ENCODE peak calls at places on chromosome 19, in seven cellular contexts. One of them, this sample, is unnamed.

GRCh38 chr19:30556230-30556711 is 184.1 kb downstream of the ZNF536 start:
- DNase-seq in heart left ventricle: no peak
- DNase-seq in stomach: no peak
- DNase-seq in hepatocyte: no peak
- DNase-seq in fibroblast of lung: no peak
- DNase-seq in SK-N-MC: no peak
- DNase-seq in epithelial cell of esophagus: no peak
- DNase-seq in this sample: no peak

GRCh38 chr19:1445185-1445931 is 4.6 kb upstream of the APC2 start:
- DNase-seq in stomach: peak
- DNase-seq in hepatocyte: peak
- DNase-seq in fibroblast of lung: peak
- DNase-seq in SK-N-MC: no peak
- DNase-seq in epithelial cell of esophagus: peak
- DNase-seq in heart left ventricle: peak
- DNase-seq in this sample: peak

GRCh38 chr19:46495789-46496099 is at the start of gene PNMA8B:
- DNase-seq in stomach: no peak
- DNase-seq in epithelial cell of esophagus: peak
- DNase-seq in SK-N-MC: no peak
- DNase-seq in fibroblast of lung: peak
- DNase-seq in hepatocyte: peak
- DNase-seq in heart left ventricle: peak
- DNase-seq in this sample: peak

GRCh38 chr19:46015080-46015960 is 7.5 kb downstream of the PGLYRP1 start:
- DNase-seq in heart left ventricle: peak
- DNase-seq in epithelial cell of esophagus: peak
- DNase-seq in fibroblast of lung: peak
- DNase-seq in stomach: peak
- DNase-seq in SK-N-MC: no peak
- DNase-seq in hepatocyte: peak
- DNase-seq in this sample: peak

GRCh38 chr19:33840783-33841182 is 44.1 kb downstream of the KCTD15 start:
- DNase-seq in fibroblast of lung: no peak
- DNase-seq in stomach: no peak
- DNase-seq in hepatocyte: no peak
- DNase-seq in SK-N-MC: no peak
- DNase-seq in heart left ventricle: no peak
- DNase-seq in epithelial cell of esophagus: no peak
- DNase-seq in this sample: no peak

GRCh38 chr19:18220632-18221275 is 5.5 kb downstream of the PDE4C start:
- DNase-seq in stomach: no peak
- DNase-seq in epithelial cell of esophagus: no peak
- DNase-seq in heart left ventricle: no peak
- DNase-seq in fibroblast of lung: no peak
- DNase-seq in hepatocyte: peak
- DNase-seq in SK-N-MC: no peak
- DNase-seq in this sample: no peak

GRCh38 chr19:46783670-46784069 is 4.7 kb downstream of the SLC1A5 start:
- DNase-seq in epithelial cell of esophagus: no peak
- DNase-seq in heart left ventricle: no peak
- DNase-seq in stomach: no peak
- DNase-seq in fibroblast of lung: no peak
- DNase-seq in hepatocyte: no peak
- DNase-seq in SK-N-MC: no peak
- DNase-seq in this sample: no peak

GRCh38 chr19:16375936-16376185 is 51.2 kb downstream of the KLF2 start:
- DNase-seq in stomach: no peak
- DNase-seq in hepatocyte: no peak
- DNase-seq in SK-N-MC: no peak
- DNase-seq in epithelial cell of esophagus: no peak
- DNase-seq in fibroblast of lung: no peak
- DNase-seq in heart left ventricle: no peak
- DNase-seq in this sample: no peak

GRCh38 chr19:35718345-35719041 is 690 bp downstream of the KMT2B start:
- DNase-seq in SK-N-MC: no peak
- DNase-seq in hepatocyte: peak
- DNase-seq in fibroblast of lung: no peak
- DNase-seq in epithelial cell of esophagus: peak
- DNase-seq in stomach: peak
- DNase-seq in heart left ventricle: peak
- DNase-seq in this sample: no peak

GRCh38 chr19:8251025-8251472 is 41.9 kb downstream of the CERS4 start:
- DNase-seq in SK-N-MC: no peak
- DNase-seq in fibroblast of lung: peak
- DNase-seq in hepatocyte: peak
- DNase-seq in epithelial cell of esophagus: no peak
- DNase-seq in stomach: peak
- DNase-seq in heart left ventricle: peak
- DNase-seq in this sample: peak

GRCh38 chr19:9128171-9128570 is 1.4 kb upstream of the OR7G3 start:
- DNase-seq in fibroblast of lung: no peak
- DNase-seq in SK-N-MC: no peak
- DNase-seq in epithelial cell of esophagus: peak
- DNase-seq in hepatocyte: no peak
- DNase-seq in heart left ventricle: no peak
- DNase-seq in stomach: no peak
- DNase-seq in this sample: no peak

GRCh38 chr19:5711713-5712161 is 8.2 kb downstream of the LONP1 start:
- DNase-seq in epithelial cell of esophagus: no peak
- DNase-seq in SK-N-MC: no peak
- DNase-seq in heart left ventricle: no peak
- DNase-seq in stomach: no peak
- DNase-seq in fibroblast of lung: no peak
- DNase-seq in hepatocyte: no peak
- DNase-seq in this sample: no peak

GRCh38 chr19:41479757-41480191 is 36.8 kb downstream of the ERICH4 start:
- DNase-seq in stomach: no peak
- DNase-seq in hepatocyte: no peak
- DNase-seq in SK-N-MC: no peak
- DNase-seq in epithelial cell of esophagus: peak
- DNase-seq in heart left ventricle: peak
- DNase-seq in fibroblast of lung: no peak
- DNase-seq in this sample: no peak

GRCh38 chr19:41969772-41970458 is 10.8 kb upstream of the RABAC1 start:
- DNase-seq in stomach: no peak
- DNase-seq in SK-N-MC: no peak
- DNase-seq in fibroblast of lung: no peak
- DNase-seq in heart left ventricle: no peak
- DNase-seq in hepatocyte: no peak
- DNase-seq in epithelial cell of esophagus: no peak
- DNase-seq in this sample: no peak

GRCh38 chr19:48632692-48633147 is 4.5 kb downstream of the DBP start:
- DNase-seq in SK-N-MC: no peak
- DNase-seq in stomach: no peak
- DNase-seq in fibroblast of lung: no peak
- DNase-seq in hepatocyte: peak
- DNase-seq in epithelial cell of esophagus: peak
- DNase-seq in heart left ventricle: no peak
- DNase-seq in this sample: no peak

GRCh38 chr19:49497047-49497789 is 984 bp downstream of the RPS11 start:
- DNase-seq in fibroblast of lung: peak
- DNase-seq in heart left ventricle: peak
- DNase-seq in stomach: peak
- DNase-seq in SK-N-MC: no peak
- DNase-seq in hepatocyte: peak
- DNase-seq in epithelial cell of esophagus: peak
- DNase-seq in this sample: peak

GRCh38 chr19:18408053-18408476 is 10.6 kb upstream of the LRRC25 start:
- DNase-seq in epithelial cell of esophagus: no peak
- DNase-seq in stomach: peak
- DNase-seq in SK-N-MC: no peak
- DNase-seq in fibroblast of lung: no peak
- DNase-seq in heart left ventricle: peak
- DNase-seq in hepatocyte: no peak
- DNase-seq in this sample: no peak

GRCh38 chr19:623974-624373 is 9.4 kb downstream of the POLRMT start:
- DNase-seq in hepatocyte: no peak
- DNase-seq in epithelial cell of esophagus: no peak
- DNase-seq in SK-N-MC: no peak
- DNase-seq in stomach: no peak
- DNase-seq in heart left ventricle: no peak
- DNase-seq in fibroblast of lung: peak
- DNase-seq in this sample: no peak

GRCh38 chr19:2477732-2478191 is 1.8 kb downstream of the GADD45B start:
- DNase-seq in SK-N-MC: no peak
- DNase-seq in epithelial cell of esophagus: peak
- DNase-seq in hepatocyte: peak
- DNase-seq in heart left ventricle: no peak
- DNase-seq in fibroblast of lung: peak
- DNase-seq in stomach: no peak
- DNase-seq in this sample: peak
- H3K4me3 ChIP-seq in SK-N-MC: peak
- H3K4me3 ChIP-seq in epithelial cell of esophagus: peak
- H3K4me3 ChIP-seq in hepatocyte: peak
- H3K4me3 ChIP-seq in heart left ventricle: peak
- H3K4me3 ChIP-seq in fibroblast of lung: peak
- H3K4me3 ChIP-seq in stomach: peak
- H3K4me3 ChIP-seq in this sample: peak

GRCh38 chr19:3732108-3732507 is 23.9 kb downstream of the TJP3 start:
- DNase-seq in stomach: no peak
- DNase-seq in epithelial cell of esophagus: no peak
- DNase-seq in fibroblast of lung: no peak
- DNase-seq in heart left ventricle: no peak
- DNase-seq in SK-N-MC: no peak
- DNase-seq in hepatocyte: no peak
- DNase-seq in this sample: no peak

GRCh38 chr19:3734310-3734600 is 26.1 kb downstream of the TJP3 start:
- DNase-seq in stomach: no peak
- DNase-seq in fibroblast of lung: no peak
- DNase-seq in SK-N-MC: no peak
- DNase-seq in hepatocyte: no peak
- DNase-seq in epithelial cell of esophagus: no peak
- DNase-seq in heart left ventricle: no peak
- DNase-seq in this sample: no peak

GRCh38 chr19:3725640-3726310 is 17.6 kb downstream of the TJP3 start:
- DNase-seq in heart left ventricle: no peak
- DNase-seq in stomach: peak
- DNase-seq in fibroblast of lung: no peak
- DNase-seq in SK-N-MC: no peak
- DNase-seq in hepatocyte: peak
- DNase-seq in epithelial cell of esophagus: peak
- DNase-seq in this sample: no peak

GRCh38 chr19:3733549-3734309 is 25.5 kb downstream of the TJP3 start:
- DNase-seq in stomach: no peak
- DNase-seq in fibroblast of lung: no peak
- DNase-seq in epithelial cell of esophagus: no peak
- DNase-seq in heart left ventricle: no peak
- DNase-seq in hepatocyte: no peak
- DNase-seq in SK-N-MC: no peak
- DNase-seq in this sample: no peak

GRCh38 chr19:3730457-3730958 is 22.3 kb downstream of the TJP3 start:
- DNase-seq in heart left ventricle: no peak
- DNase-seq in epithelial cell of esophagus: no peak
- DNase-seq in hepatocyte: no peak
- DNase-seq in SK-N-MC: no peak
- DNase-seq in stomach: no peak
- DNase-seq in fibroblast of lung: no peak
- DNase-seq in this sample: no peak
- H3K4me3 ChIP-seq in heart left ventricle: no peak
- H3K4me3 ChIP-seq in epithelial cell of esophagus: no peak
- H3K4me3 ChIP-seq in hepatocyte: no peak
- H3K4me3 ChIP-seq in SK-N-MC: no peak
- H3K4me3 ChIP-seq in stomach: no peak
- H3K4me3 ChIP-seq in fibroblast of lung: no peak
- H3K4me3 ChIP-seq in this sample: no peak

DNA sequence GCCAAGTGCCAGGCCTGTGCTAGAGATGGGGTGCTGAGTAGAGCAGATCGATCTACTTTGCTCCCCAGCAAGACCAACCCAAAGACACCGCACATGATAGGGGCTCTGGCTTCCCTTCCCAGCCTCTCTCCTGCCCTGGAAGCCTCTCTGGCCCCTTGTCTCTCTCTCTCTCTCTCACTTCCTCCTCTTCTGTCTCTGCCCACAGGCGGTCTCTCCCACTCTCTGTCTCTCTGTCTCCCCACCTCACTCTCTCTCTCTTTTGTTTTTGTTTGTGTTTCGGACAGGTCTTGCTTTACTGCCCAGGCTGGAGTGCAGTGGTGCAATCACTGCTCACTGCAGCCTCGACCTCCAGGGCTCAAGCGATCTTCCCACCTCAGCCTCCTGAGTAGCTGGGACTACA is 1.3 kb downstream of the SELENOV start:
- DNase-seq in stomach: no peak
- DNase-seq in heart left ventricle: no peak
- DNase-seq in fibroblast of lung: no peak
- DNase-seq in SK-N-MC: no peak
- DNase-seq in hepatocyte: no peak
- DNase-seq in epithelial cell of esophagus: no peak
- DNase-seq in this sample: peak
- H3K4me3 ChIP-seq in stomach: no peak
- H3K4me3 ChIP-seq in heart left ventricle: no peak
- H3K4me3 ChIP-seq in fibroblast of lung: no peak
- H3K4me3 ChIP-seq in SK-N-MC: no peak
- H3K4me3 ChIP-seq in hepatocyte: no peak
- H3K4me3 ChIP-seq in epithelial cell of esophagus: no peak
- H3K4me3 ChIP-seq in this sample: no peak

DNA sequence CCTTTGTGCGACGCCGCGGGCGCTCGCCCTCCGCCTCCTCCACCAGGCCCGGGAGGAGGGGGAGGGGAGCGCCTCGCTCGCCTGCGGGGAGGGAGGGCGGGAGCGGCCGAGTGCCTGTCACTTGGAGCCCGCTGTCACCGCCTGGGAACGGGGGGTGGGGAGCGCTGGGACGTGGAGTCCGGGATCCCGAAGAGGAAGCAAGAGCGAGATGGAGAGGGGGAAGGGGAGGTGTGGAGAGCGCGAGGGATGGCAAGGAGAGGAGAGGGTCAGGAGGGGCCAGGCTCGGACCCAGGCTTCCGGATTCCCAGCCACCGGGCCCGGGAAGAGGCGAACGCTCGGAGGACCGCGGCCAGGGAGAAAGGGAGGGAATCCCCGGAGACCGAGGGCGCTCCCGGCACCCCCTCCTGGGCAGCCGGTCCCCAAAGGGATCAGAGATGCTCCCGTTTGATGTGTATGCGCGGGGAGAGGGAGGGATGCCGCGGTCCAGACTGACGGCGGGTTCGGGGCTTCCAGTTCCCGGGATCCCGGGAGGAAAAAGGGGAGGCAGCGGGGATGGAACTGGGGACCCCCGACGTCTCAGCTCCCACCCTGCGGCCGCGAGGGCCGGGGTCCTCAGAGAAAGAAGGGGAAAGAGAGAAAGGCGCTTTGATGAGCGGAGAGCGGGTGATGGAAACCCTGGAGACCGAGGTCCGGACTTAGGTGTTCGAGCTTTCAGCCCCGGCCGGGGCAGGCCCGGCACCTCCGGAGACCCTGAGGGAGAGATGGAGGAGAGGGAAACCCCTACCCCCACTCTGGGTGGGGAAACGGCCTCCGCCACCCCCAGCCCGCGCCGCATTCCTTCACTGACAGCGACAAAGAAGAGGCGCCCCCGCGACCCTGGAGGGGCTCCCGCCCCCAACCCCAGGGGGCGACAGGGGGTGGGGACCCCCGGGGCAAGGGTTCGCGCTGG is 4.7 kb upstream of the DPF1 start:
- DNase-seq in fibroblast of lung: no peak
- DNase-seq in epithelial cell of esophagus: no peak
- DNase-seq in heart left ventricle: no peak
- DNase-seq in hepatocyte: no peak
- DNase-seq in stomach: no peak
- DNase-seq in SK-N-MC: no peak
- DNase-seq in this sample: no peak
- H3K4me3 ChIP-seq in fibroblast of lung: peak
- H3K4me3 ChIP-seq in epithelial cell of esophagus: no peak
- H3K4me3 ChIP-seq in heart left ventricle: peak
- H3K4me3 ChIP-seq in hepatocyte: peak
- H3K4me3 ChIP-seq in stomach: peak
- H3K4me3 ChIP-seq in SK-N-MC: peak
- H3K4me3 ChIP-seq in this sample: no peak